ENCODE peak calls at places on chromosomes 5 and 9, in six cellular contexts. Q is body of pancreas, E is head of caudate nucleus, S is neuronal stem cell, L is SW480, W is AG04449. K is an unnamed sample.

GRCh38 chr5:134560698-134561097 is 35.2 kb downstream of the JADE2 start:
- DNase-seq in L (no peak), Q (no peak), W (no peak), S (no peak), E (no peak), K (no peak)

GRCh38 chr9:13282998-13283397 is 3.5 kb upstream of the MPDZ start:
- DNase-seq in W (no peak), L (no peak), S (no peak), Q (no peak), E (no peak), K (no peak)

GRCh38 chr9:5957166-5957565 is 58.3 kb downstream of the RANBP6 start:
- DNase-seq in S (no peak), W (no peak), E (no peak), L (no peak), Q (no peak), K (no peak)

GRCh38 chr5:107869459-107870115 is 198.8 kb upstream of the EFNA5 start:
- DNase-seq in Q (no peak), L (peak), W (peak), E (no peak), S (no peak), K (no peak)

GRCh38 chr5:132204736-132205135 is 22.9 kb downstream of the P4HA2 start:
- DNase-seq in Q (peak), E (no peak), S (no peak), W (no peak), L (no peak), K (no peak)

GRCh38 chr5:52692618-52693017 is 95.1 kb upstream of the ITGA1 start:
- DNase-seq in Q (no peak), E (no peak), L (no peak), W (no peak), S (no peak), K (no peak)

GRCh38 chr5:97088774-97089148 is 53.6 kb downstream of the LIX1 start:
- DNase-seq in W (no peak), Q (no peak), E (no peak), L (no peak), S (no peak), K (no peak)

GRCh38 chr9:22030101-22030598 is 21.0 kb upstream of the CDKN2B start:
- DNase-seq in Q (no peak), L (peak), S (no peak), E (no peak), W (no peak), K (no peak)

GRCh38 chr9:120580591-120580896 is 577 bp upstream of the CDK5RAP2 start:
- DNase-seq in W (no peak), S (no peak), Q (no peak), L (no peak), E (no peak), K (no peak)

GRCh38 chr5:36870399-36871040 is 6.0 kb upstream of the NIPBL start:
- DNase-seq in E (no peak), S (no peak), Q (no peak), W (no peak), L (peak), K (no peak)

GRCh38 chr9:12766357-12766756 is 8.5 kb upstream of the LURAP1L start:
- DNase-seq in E (no peak), S (no peak), L (no peak), Q (no peak), W (no peak), K (no peak)

GRCh38 chr9:80994892-80995291 is 694.5 kb downstream of the TLE1 start:
- DNase-seq in E (no peak), W (no peak), L (no peak), Q (no peak), S (no peak), K (no peak)

GRCh38 chr9:131289301-131290038 is at the start of gene PLPP7:
- DNase-seq in W (no peak), Q (peak), L (no peak), E (peak), S (no peak), K (no peak)

GRCh38 chr5:171309526-171310333 is 682 bp downstream of the TLX3 start:
- DNase-seq in W (no peak), Q (peak), L (peak), S (no peak), E (no peak), K (no peak)

GRCh38 chr9:137067860-137068538 is 2.4 kb downstream of the SAPCD2 start:
- DNase-seq in L (peak), W (no peak), E (peak), S (peak), Q (peak), K (peak)

GRCh38 chr5:86979801-86980510 is 287.7 kb upstream of the RASA1 start:
- DNase-seq in S (no peak), L (peak), Q (no peak), E (no peak), W (peak), K (no peak)

GRCh38 chr9:34578241-34579096 is 11.1 kb downstream of the CNTFR start:
- DNase-seq in W (no peak), S (no peak), E (no peak), Q (peak), L (no peak), K (no peak)

GRCh38 chr9:3088166-3088702 is 244.3 kb upstream of the PUM3 start:
- DNase-seq in S (no peak), L (peak), E (no peak), Q (no peak), W (no peak), K (no peak)

GRCh38 chr9:137074657-137075274 is 2.6 kb upstream of the UAP1L1 start:
- DNase-seq in S (no peak), L (no peak), W (no peak), E (no peak), Q (no peak), K (peak)

GRCh38 chr5:83044941-83045340 is 32.3 kb downstream of the TMEM167A start:
- DNase-seq in W (no peak), L (no peak), E (no peak), Q (no peak), S (no peak), K (no peak)

GRCh38 chr9:126986506-126986951 is 71.9 kb downstream of the RALGPS1 start:
- DNase-seq in S (no peak), L (peak), W (no peak), Q (no peak), E (no peak), K (no peak)

GRCh38 chr9:98801969-98802371 is 5.5 kb upstream of the GALNT12 start:
- DNase-seq in W (no peak), L (no peak), S (no peak), E (no peak), Q (no peak), K (no peak)

GRCh38 chr5:106415541-106415940 is 1255.2 kb downstream of the EFNA5 start:
- DNase-seq in Q (no peak), S (no peak), E (no peak), W (peak), L (peak), K (no peak)

GRCh38 chr9:27053369-27054057 is 48.0 kb upstream of the LRRC19 start:
- DNase-seq in L (no peak), Q (no peak), E (no peak), S (no peak), W (no peak), K (no peak)

GRCh38 chr5:179217356-179217755 is 127.9 kb downstream of the ADAMTS2 start:
- DNase-seq in W (no peak), Q (no peak), S (no peak), L (no peak), E (no peak), K (no peak)

GRCh38 chr9:38026021-38026809 is 42.8 kb downstream of the SHB start:
- DNase-seq in L (peak), E (no peak), Q (no peak), S (no peak), W (peak), K (no peak)

GRCh38 chr9:127449332-127449966 is 1.8 kb downstream of the RPL12 start:
- DNase-seq in L (no peak), E (no peak), S (no peak), Q (no peak), W (no peak), K (no peak)

GRCh38 chr9:87138128-87139040 is 191.1 kb upstream of the GAS1 start:
- DNase-seq in E (no peak), L (no peak), S (no peak), Q (no peak), W (no peak), K (no peak)

GRCh38 chr9:129037767-129038098 is 1.3 kb downstream of the MIGA2 start:
- DNase-seq in L (no peak), E (no peak), S (no peak), Q (no peak), W (no peak), K (no peak)

GRCh38 chr9:23644906-23645305 is 181.1 kb downstream of the ELAVL2 start:
- DNase-seq in E (no peak), W (no peak), L (no peak), Q (no peak), S (no peak), K (no peak)

GRCh38 chr5:111857633-111858032 is 100.6 kb upstream of the NREP start:
- DNase-seq in Q (no peak), L (no peak), W (no peak), E (no peak), S (no peak), K (no peak)

K was measured in spleen.